ENCODE peak calls at places on chromosomes 2 and 18, in six cellular contexts. W is HEK293T; F is LoVo; U is tibial nerve; J is effector CD4-positive, alpha-beta T cell; B is stimulated activated naive CD4-positive, alpha-beta T cell. V is an unnamed sample.

GRCh38 chr2:95052301-95052700 is 26.8 kb downstream of the MAL start:
- DNase-seq in W (no peak), B (no peak), J (no peak), F (no peak), U (no peak), V (no peak)

GRCh38 chr2:85353876-85354285 is 447 bp downstream of the RETSAT start:
- DNase-seq in B (no peak), F (peak), J (no peak), W (peak), U (peak), V (no peak)

GRCh38 chr2:68230246-68231060 is 21.9 kb downstream of the PPP3R1 start:
- DNase-seq in J (no peak), B (no peak), F (no peak), U (no peak), W (no peak), V (no peak)

GRCh38 chr2:6730821-6731220 is 134.9 kb downstream of the CMPK2 start:
- DNase-seq in U (no peak), W (no peak), F (no peak), B (no peak), J (no peak), V (no peak)

GRCh38 chr2:49770919-49771318 is 616.6 kb upstream of the FSHR start:
- DNase-seq in B (no peak), U (no peak), F (peak), W (peak), J (no peak), V (no peak)

GRCh38 chr2:153478289-153479261 is at the start of gene RPRM:
- DNase-seq in U (peak), J (peak), B (peak), F (peak), W (peak), V (no peak)

GRCh38 chr2:237511885-237512405 is 24.9 kb downstream of the MLPH start:
- DNase-seq in W (no peak), F (no peak), B (no peak), U (no peak), J (no peak), V (no peak)

GRCh38 chr18:8116346-8117007 is 492.8 kb upstream of the RAB12 start:
- DNase-seq in B (no peak), U (no peak), W (no peak), F (no peak), J (no peak), V (no peak)